ENCODE peak calls at places on chromosomes 6 and 20, in four cellular contexts. O is HepG2, A is K562, R is H1. X is an unnamed sample.

GRCh38 chr6:25179051-25179778 is 100.0 kb upstream of the CARMIL1 start:
- DNase-seq in O (no peak), A (no peak), R (no peak), X (no peak)

GRCh38 chr6:72321741-72322140 is 300.1 kb upstream of the KCNQ5 start:
- DNase-seq in O (no peak), A (no peak), R (no peak), X (no peak)

GRCh38 chr6:411402-412145 is 20.0 kb downstream of the IRF4 start:
- DNase-seq in O (no peak), A (no peak), R (no peak), X (no peak)

GRCh38 chr6:3919130-3919628 is 70.0 kb downstream of the FAM50B start:
- DNase-seq in O (no peak), A (no peak), R (no peak), X (no peak)

GRCh38 chr6:114284281-114284680 is 58.5 kb downstream of the HS3ST5 start:
- DNase-seq in O (no peak), A (no peak), R (no peak), X (no peak)

GRCh38 chr6:170026272-170027110 is 264.4 kb downstream of the DLL1 start:
- DNase-seq in O (no peak), A (no peak), R (no peak), X (no peak)

GRCh38 chr20:62356948-62357667 is 10.0 kb downstream of the LAMA5 start:
- DNase-seq in O (no peak), A (peak), R (no peak), X (no peak)

GRCh38 chr20:51335329-51335841 is 207.1 kb downstream of the NFATC2 start:
- DNase-seq in O (no peak), A (no peak), R (no peak), X (no peak)

GRCh38 chr6:147695819-147696218 is 187.3 kb downstream of the SAMD5 start:
- DNase-seq in O (no peak), A (peak), R (no peak), X (no peak)

GRCh38 chr20:22006306-22006705 is 300.8 kb downstream of the PAX1 start:
- DNase-seq in O (no peak), A (no peak), R (no peak), X (no peak)

GRCh38 chr6:113697642-113698410 is 159.3 kb upstream of the MARCKS start:
- DNase-seq in O (no peak), A (no peak), R (no peak), X (no peak)

GRCh38 chr20:47854687-47855212 is 69.5 kb upstream of the SULF2 start:
- DNase-seq in O (peak), A (peak), R (peak), X (no peak)

GRCh38 chr20:47389867-47390347 is 33.4 kb upstream of the ZMYND8 start:
- DNase-seq in O (no peak), A (no peak), R (no peak), X (no peak)

GRCh38 chr6:32983964-32984638 is 15.7 kb downstream of the BRD2 start:
- DNase-seq in O (no peak), A (no peak), R (no peak), X (no peak)
- TF ChIP-seq GABPA in O (no peak), A (no peak), R (no peak), X (no peak)

GRCh38 chr20:2093200-2093781 is 8.3 kb upstream of the STK35 start:
- DNase-seq in O (peak), A (no peak), R (peak), X (no peak)
- TF ChIP-seq HDAC6 in O (no peak), A (no peak), R (no peak), X (no peak)

GRCh38 chr6:158765509-158766068 is 53.6 kb downstream of the EZR start:
- DNase-seq in O (no peak), A (no peak), R (no peak), X (no peak)

GRCh38 chr6:158763440-158764187 is 55.6 kb downstream of the EZR start:
- DNase-seq in O (no peak), A (no peak), R (no peak), X (no peak)

GRCh38 chr6:158766621-158767435 is 52.3 kb downstream of the EZR start:
- DNase-seq in O (no peak), A (no peak), R (no peak), X (no peak)

GRCh38 chr6:158764188-158764849 is 54.8 kb downstream of the EZR start:
- DNase-seq in O (no peak), A (no peak), R (no peak), X (no peak)

DNA sequence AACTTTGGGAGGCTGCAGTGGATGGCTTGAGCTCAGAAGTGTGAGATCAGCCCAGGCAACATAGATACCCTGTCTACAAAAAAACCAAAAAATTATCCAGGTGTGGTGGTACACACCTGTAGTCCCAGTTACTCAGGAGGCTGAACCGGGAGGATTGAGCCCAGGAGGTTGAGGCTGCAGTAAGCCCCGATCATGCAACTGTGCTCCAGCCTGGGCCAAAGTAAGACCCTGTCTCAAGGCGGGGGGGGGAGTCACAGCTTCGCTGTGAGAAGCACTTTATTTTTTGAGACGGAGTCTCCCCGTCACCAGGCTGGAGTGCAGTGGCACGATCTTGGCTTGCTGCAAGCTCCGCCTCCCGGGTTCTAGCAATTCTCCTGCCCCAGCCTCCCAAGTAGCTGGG is 54.2 kb downstream of the EZR start:
- DNase-seq in O (no peak), A (no peak), R (no peak), X (no peak)
- TF ChIP-seq GABPA in O (no peak), A (no peak), R (no peak), X (no peak)

DNA sequence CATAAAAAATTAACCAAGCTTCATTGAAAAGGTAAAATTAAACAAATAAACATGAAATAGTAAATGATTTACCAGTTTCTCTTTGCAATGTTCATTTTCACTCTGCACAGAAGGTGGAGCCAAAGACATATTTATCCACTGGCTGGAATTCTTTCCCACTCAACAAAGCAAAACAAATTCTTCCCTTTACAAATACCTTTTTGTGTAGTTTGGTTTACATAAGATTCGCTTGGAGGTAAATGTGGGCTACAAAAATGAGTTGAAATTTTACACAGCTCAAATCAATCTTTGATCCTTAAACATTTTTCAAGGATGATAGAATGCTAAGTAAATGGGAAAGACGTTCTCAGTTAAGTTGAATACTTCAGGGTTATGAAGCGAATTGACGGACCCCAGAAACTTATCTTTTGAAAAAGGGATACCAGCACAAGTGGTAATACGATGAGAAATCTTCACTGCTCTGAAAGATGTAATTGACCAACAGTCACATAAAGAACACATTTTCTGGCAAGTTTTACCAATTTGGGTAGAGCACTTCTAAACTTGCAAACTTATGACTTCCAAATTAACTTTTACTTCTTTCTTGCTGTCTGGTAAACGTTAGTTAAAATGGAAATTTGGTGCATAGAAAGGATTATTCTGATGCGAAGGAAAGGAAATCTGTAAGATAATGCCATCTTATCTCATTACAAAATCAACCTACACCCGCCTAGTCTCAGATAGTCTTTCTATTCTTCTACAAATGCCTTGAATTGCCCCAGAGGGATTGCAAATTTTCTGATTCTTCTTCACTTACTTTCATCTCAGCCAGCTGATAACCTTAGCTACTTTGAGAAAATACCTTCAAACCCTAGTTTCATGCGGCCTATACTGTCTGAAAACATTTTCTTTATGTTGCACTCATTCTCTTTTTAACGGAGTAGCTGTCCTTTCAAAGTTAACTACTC is 4.7 kb upstream of the GJA1 start:
- DNase-seq in O (peak), A (no peak), R (no peak), X (no peak)
- TF ChIP-seq HDAC6 in O (no peak), A (no peak), R (no peak), X (no peak)

GRCh38 chr6:26230336-26230735 is 134.7 kb upstream of the BTN3A2 start:
- DNase-seq in O (no peak), A (no peak), R (no peak), X (no peak)
- TF ChIP-seq GABPA in O (no peak), A (no peak), R (no peak), X (no peak)

GRCh38 chr6:23562554-23562953 is 563.5 kb upstream of the NRSN1 start:
- DNase-seq in O (no peak), A (no peak), R (no peak), X (no peak)
- TF ChIP-seq HDAC6 in O (no peak), A (no peak), R (no peak), X (no peak)